ENCODE peak calls at places on chromosomes 3 and 15, in eight cellular contexts. K is hepatocyte, G is fibroblast of mammary gland, C is Peyer's patch, U is astrocyte of the cerebellum, M is fibroblast of the aortic adventitia, E is neural progenitor cell, Q is left ventricle myocardium inferior. H is an unnamed sample.

GRCh38 chr3:135970500-135971116 is 5.1 kb downstream of the PPP2R3A start:
- DNase-seq in E (no peak), U (no peak), G (peak), K (no peak), C (no peak), M (peak), Q (no peak), H (no peak)

GRCh38 chr3:21447471-21448205 is 303.4 kb downstream of the ZNF385D start:
- DNase-seq in K (no peak), C (no peak), E (no peak), Q (no peak), M (peak), G (peak), U (peak), H (peak)

GRCh38 chr3:128282392-128283196 is 129.3 kb downstream of the EEFSEC start:
- DNase-seq in Q (peak), G (peak), U (peak), E (no peak), M (peak), K (no peak), C (no peak), H (no peak)

GRCh38 chr3:28791713-28792255 is 443.2 kb upstream of the AZI2 start:
- DNase-seq in C (no peak), U (no peak), G (no peak), E (peak), Q (no peak), M (no peak), K (peak), H (no peak)

GRCh38 chr3:42843730-42844713 is 31.7 kb downstream of the CYP8B1 start:
- DNase-seq in E (no peak), Q (no peak), M (peak), C (no peak), U (no peak), K (no peak), G (no peak), H (no peak)

GRCh38 chr3:109018828-109019227 is 65.1 kb upstream of the GUCA1C start:
- DNase-seq in U (no peak), E (no peak), C (no peak), Q (no peak), K (no peak), M (no peak), G (no peak), H (no peak)

GRCh38 chr3:107676469-107677309 is 153.9 kb downstream of the BBX start:
- DNase-seq in C (no peak), M (peak), G (peak), E (peak), Q (no peak), K (peak), U (no peak), H (no peak)

GRCh38 chr3:58568572-58569286 is 8.5 kb downstream of the FAM107A start:
- DNase-seq in E (peak), Q (peak), M (peak), U (peak), G (peak), K (peak), C (peak), H (peak)

GRCh38 chr15:88234711-88235110 is 21.8 kb downstream of the NTRK3 start:
- DNase-seq in K (no peak), Q (no peak), C (no peak), M (no peak), G (no peak), E (no peak), U (no peak), H (no peak)

GRCh38 chr3:80785475-80785874 is 976.0 kb downstream of the GBE1 start:
- DNase-seq in U (no peak), M (no peak), G (no peak), E (peak), K (peak), C (no peak), Q (no peak), H (no peak)

GRCh38 chr15:99324082-99324620 is 72.9 kb downstream of the LRRC28 start:
- DNase-seq in Q (no peak), M (peak), E (no peak), U (peak), K (no peak), G (peak), C (no peak), H (peak)

GRCh38 chr15:62570405-62570783 is 405.3 kb upstream of the C2CD4B start:
- DNase-seq in K (no peak), G (no peak), E (no peak), U (no peak), Q (no peak), C (no peak), M (no peak), H (no peak)

GRCh38 chr3:50674349-50675178 is at the start of gene DOCK3:
- DNase-seq in U (no peak), G (peak), C (peak), K (peak), E (peak), M (peak), Q (peak), H (no peak)

GRCh38 chr3:160801386-160802118 is 45.5 kb downstream of the PPM1L start:
- DNase-seq in Q (peak), G (peak), C (no peak), K (peak), E (no peak), U (peak), M (peak), H (no peak)

GRCh38 chr3:58333206-58334012 is 717 bp downstream of the PXK start:
- DNase-seq in K (peak), M (peak), E (peak), Q (no peak), G (peak), C (peak), U (no peak), H (no peak)

GRCh38 chr3:139421034-139421433 is 31.6 kb upstream of the COPB2 start:
- DNase-seq in Q (no peak), C (no peak), G (no peak), U (no peak), E (no peak), M (no peak), K (no peak), H (no peak)

GRCh38 chr3:45426161-45426560 is 37.8 kb downstream of the LARS2 start:
- DNase-seq in K (peak), G (no peak), E (peak), M (no peak), C (no peak), U (no peak), Q (no peak), H (no peak)

GRCh38 chr15:99092554-99093172 is 12.2 kb upstream of the SYNM start:
- DNase-seq in E (no peak), U (no peak), Q (no peak), C (no peak), K (no peak), G (no peak), M (no peak), H (no peak)

GRCh38 chr15:26888761-26889160 is 21.9 kb downstream of the GABRA5 start:
- DNase-seq in G (no peak), M (no peak), K (no peak), U (no peak), C (no peak), E (no peak), Q (no peak), H (no peak)

GRCh38 chr3:174667386-174667785 is 191.7 kb upstream of the NAALADL2 start:
- DNase-seq in C (no peak), G (no peak), E (no peak), M (no peak), U (no peak), K (no peak), Q (no peak), H (no peak)

GRCh38 chr3:170383567-170383966 is 26.1 kb downstream of the SKIL start:
- DNase-seq in E (no peak), M (peak), G (peak), K (no peak), U (no peak), Q (no peak), C (no peak), H (no peak)

GRCh38 chr15:36818260-36818659 is 238.8 kb downstream of the CDIN1 start:
- DNase-seq in U (no peak), C (no peak), K (no peak), G (no peak), Q (no peak), E (no peak), M (no peak), H (no peak)

GRCh38 chr3:186342197-186342596 is 19.8 kb downstream of the DGKG start:
- DNase-seq in K (no peak), M (no peak), C (no peak), G (no peak), Q (no peak), E (no peak), U (no peak), H (no peak)

GRCh38 chr15:58222698-58223097 is 84.5 kb downstream of the AQP9 start:
- DNase-seq in U (no peak), K (no peak), E (no peak), G (peak), C (no peak), Q (no peak), M (no peak), H (no peak)

GRCh38 chr15:92429378-92430066 is 35.8 kb downstream of the ST8SIA2 start:
- DNase-seq in M (peak), Q (no peak), C (no peak), E (peak), U (peak), G (peak), K (peak), H (peak)

GRCh38 chr3:149340310-149340933 is 7.0 kb upstream of the TM4SF18 start:
- DNase-seq in E (no peak), Q (no peak), U (no peak), K (no peak), G (peak), C (no peak), M (no peak), H (no peak)

GRCh38 chr3:29696311-29696710 is 415.4 kb downstream of the RBMS3 start:
- DNase-seq in M (peak), K (no peak), C (no peak), Q (no peak), U (no peak), E (no peak), G (peak), H (no peak)

GRCh38 chr15:60773255-60773654 is 294.3 kb upstream of the ICE2 start:
- DNase-seq in K (no peak), C (no peak), E (no peak), U (no peak), Q (no peak), M (no peak), G (no peak), H (no peak)

GRCh38 chr3:5304188-5304587 is 116.7 kb downstream of the EDEM1 start:
- DNase-seq in C (no peak), G (no peak), E (no peak), M (no peak), K (no peak), Q (no peak), U (no peak), H (no peak)

GRCh38 chr15:42171122-42171521 is 14.7 kb upstream of the PLA2G4F start:
- DNase-seq in K (no peak), U (no peak), E (no peak), C (no peak), G (no peak), M (no peak), Q (no peak), H (no peak)

GRCh38 chr3:156605686-156606605 is 51.0 kb upstream of the SSR3 start:
- DNase-seq in U (peak), E (peak), C (peak), K (peak), Q (peak), G (peak), M (peak), H (no peak)

GRCh38 chr3:108728105-108728504 is 29.1 kb downstream of the RETNLB start:
- DNase-seq in Q (no peak), E (no peak), U (no peak), G (no peak), K (no peak), M (no peak), C (no peak), H (no peak)

GRCh38 chr3:47491186-47491585 is 15.4 kb upstream of the SCAP start:
- DNase-seq in U (no peak), E (no peak), M (no peak), G (no peak), K (no peak), C (no peak), Q (no peak), H (no peak)

GRCh38 chr15:56532766-56533455 is 68.0 kb upstream of the MNS1 start:
- DNase-seq in E (no peak), K (no peak), M (no peak), G (no peak), Q (no peak), C (no peak), U (peak), H (no peak)

GRCh38 chr3:9111349-9112265 is 137.8 kb downstream of the SRGAP3 start:
- DNase-seq in C (no peak), K (no peak), E (no peak), G (peak), M (peak), U (peak), Q (peak), H (no peak)

GRCh38 chr3:193819117-193819978 is 226.3 kb downstream of the OPA1 start:
- DNase-seq in U (no peak), M (no peak), G (no peak), K (no peak), C (no peak), E (no peak), Q (no peak), H (no peak)

GRCh38 chr15:47711654-47712053 is 5.7 kb upstream of the SEMA6D start:
- DNase-seq in U (no peak), M (no peak), C (no peak), G (peak), K (no peak), Q (no peak), E (peak), H (no peak)

GRCh38 chr15:85558747-85559327 is 178.4 kb downstream of the AKAP13 start:
- DNase-seq in E (no peak), Q (no peak), M (no peak), K (no peak), C (no peak), G (no peak), U (no peak), H (no peak)

DNA sequence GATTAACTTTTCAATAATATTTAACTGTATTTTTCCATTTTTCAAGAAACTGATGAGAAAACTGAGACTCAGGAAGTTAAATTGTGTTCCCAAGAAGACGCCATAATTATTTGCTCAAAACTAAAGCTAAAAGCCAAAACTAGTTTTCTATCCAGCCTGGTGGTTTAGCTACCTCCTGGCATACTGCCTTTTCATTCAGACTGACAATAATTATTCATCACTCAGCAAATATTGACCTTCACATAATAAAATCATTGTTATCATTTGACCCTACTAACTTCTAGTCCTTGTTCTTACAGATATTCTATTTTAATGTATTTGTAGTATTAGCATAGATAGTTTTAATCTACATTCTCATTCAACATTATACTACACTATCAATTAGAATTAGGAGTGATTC is 210.6 kb upstream of the GADL1 start:
- DNase-seq in C (no peak), Q (no peak), M (no peak), E (no peak), U (no peak), G (no peak), K (no peak), H (no peak)
- TF ChIP-seq CTCF in C (no peak), Q (no peak), M (no peak), E (no peak), U (no peak), G (no peak), K (no peak), H (no peak)

GRCh38 chr3:73419993-73420392 is 204.7 kb downstream of the PDZRN3 start:
- DNase-seq in K (no peak), E (no peak), M (peak), Q (no peak), C (no peak), G (peak), U (no peak), H (no peak)
- H3K4me3 ChIP-seq in K (no peak), E (no peak), M (peak), Q (no peak), C (no peak), G (no peak), U (no peak), H (no peak)

DNA sequence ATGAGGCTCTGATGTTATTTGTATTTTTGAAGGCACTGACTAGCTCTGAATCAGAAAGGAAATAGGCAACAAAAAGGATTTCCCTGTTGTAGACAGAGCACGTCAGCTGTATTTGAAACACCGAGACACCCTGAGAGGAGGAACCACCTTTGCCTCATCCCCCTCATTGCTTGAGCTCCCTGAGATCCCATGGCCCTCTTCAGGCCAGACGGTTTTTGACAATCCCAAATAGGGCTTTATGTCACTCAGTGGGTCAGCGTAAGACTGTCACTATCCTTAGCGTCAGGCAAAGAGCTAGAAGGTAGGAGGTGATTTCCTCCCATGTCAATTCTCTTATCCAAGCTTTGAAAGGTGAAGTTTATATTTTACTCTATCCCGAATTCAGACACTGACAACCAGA is 254.3 kb downstream of the ZNF621 start:
- DNase-seq in G (no peak), U (no peak), E (no peak), Q (no peak), K (no peak), M (no peak), C (no peak), H (no peak)
- TF ChIP-seq CTCF in G (no peak), U (no peak), E (peak), Q (no peak), K (no peak), M (no peak), C (no peak), H (no peak)

GRCh38 chr15:90347666-90348065 is 4.4 kb upstream of the ZNF774 start:
- DNase-seq in Q (no peak), E (no peak), C (no peak), U (no peak), K (no peak), G (no peak), M (no peak), H (no peak)

GRCh38 chr15:90343391-90343790 is 8.7 kb upstream of the ZNF774 start:
- DNase-seq in E (no peak), U (no peak), Q (no peak), C (no peak), M (peak), K (no peak), G (peak), H (no peak)

GRCh38 chr15:90345859-90346258 is 6.2 kb upstream of the ZNF774 start:
- DNase-seq in U (no peak), G (no peak), Q (no peak), K (no peak), M (no peak), C (no peak), E (no peak), H (no peak)

GRCh38 chr15:90342655-90343054 is 9.4 kb upstream of the ZNF774 start:
- DNase-seq in C (no peak), K (no peak), M (no peak), U (no peak), Q (no peak), E (no peak), G (no peak), H (no peak)

DNA sequence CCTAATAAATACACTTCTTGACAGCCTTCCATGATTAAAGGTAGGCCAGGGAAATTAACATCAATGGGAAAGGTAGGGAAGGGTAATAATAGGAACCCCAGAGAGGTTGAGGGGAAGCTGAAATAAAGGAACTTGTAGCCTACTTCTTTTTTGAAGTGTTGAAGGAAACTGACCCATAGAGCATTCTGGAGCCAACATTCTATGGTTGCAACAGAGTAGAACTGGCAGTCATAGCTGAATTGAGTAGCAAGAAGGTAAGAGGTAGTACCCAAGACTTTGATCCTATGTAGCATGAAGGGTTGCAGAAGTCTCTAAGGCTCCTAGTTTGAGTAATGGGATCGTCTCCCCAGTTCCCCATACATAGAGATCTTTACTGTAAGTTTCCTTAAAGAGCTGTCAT is 7.5 kb upstream of the ZNF774 start:
- DNase-seq in K (no peak), M (no peak), G (no peak), E (no peak), U (no peak), C (no peak), Q (no peak), H (no peak)
- H3K4me3 ChIP-seq in K (no peak), M (no peak), G (no peak), E (no peak), U (no peak), C (no peak), Q (no peak), H (no peak)

GRCh38 chr3:116566478-116566960 is 121.2 kb upstream of the LSAMP start:
- DNase-seq in U (no peak), Q (no peak), C (no peak), G (no peak), K (no peak), M (no peak), E (no peak), H (no peak)

GRCh38 chr3:116569611-116570010 is 124.3 kb upstream of the LSAMP start:
- DNase-seq in U (no peak), E (no peak), G (peak), C (no peak), M (no peak), Q (no peak), K (peak), H (no peak)
- TF ChIP-seq CTCF in U (no peak), E (no peak), G (no peak), C (no peak), M (no peak), Q (no peak), K (no peak), H (no peak)

DNA sequence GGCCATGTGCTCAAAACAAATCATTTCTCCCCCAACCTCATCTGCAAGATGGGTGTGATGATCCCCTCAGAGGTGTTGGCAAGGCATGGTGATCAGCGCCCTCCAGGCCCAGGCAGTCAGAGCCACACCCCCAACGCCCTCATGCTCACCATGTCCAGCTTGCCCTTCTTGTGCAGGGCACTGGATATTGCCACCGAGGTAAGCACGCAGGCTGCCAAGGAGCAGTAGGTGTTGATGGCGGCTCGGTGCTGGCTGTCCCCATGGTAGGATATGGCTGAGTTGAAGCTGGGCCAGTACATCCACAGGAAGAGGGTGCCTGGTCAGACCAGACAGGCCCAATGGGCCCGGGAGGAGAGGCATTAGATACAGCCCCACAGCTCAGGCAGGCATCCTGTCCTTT is 17.2 kb downstream of the RHCG start:
- DNase-seq in U (no peak), G (no peak), M (no peak), Q (no peak), K (no peak), C (no peak), E (no peak), H (no peak)
- H3K4me3 ChIP-seq in U (no peak), G (no peak), M (no peak), Q (no peak), K (no peak), C (no peak), E (no peak), H (no peak)